ENCODE peak calls at places on chromosomes 3 and 15, in five cellular contexts. Y, K, E, H and A are unnamed samples.

GRCh38 chr3:193737191-193737751 is 144.3 kb downstream of the OPA1 start:
- DNase-seq in Y (no peak), K (no peak), E (peak; percentile 82), H (no peak), A (no peak)

GRCh38 chr3:194262345-194263305 is 88.5 kb downstream of the CPN2 start:
- DNase-seq in Y (no peak), K (no peak), E (no peak), H (no peak), A (no peak)

GRCh38 chr3:136772709-136773108 is 20.5 kb upstream of the STAG1 start:
- DNase-seq in Y (no peak), K (no peak), E (no peak), H (no peak), A (no peak)

GRCh38 chr3:48826451-48826850 is 21.2 kb downstream of the PRKAR2A start:
- DNase-seq in Y (no peak), K (no peak), E (no peak), H (no peak), A (peak; percentile 88)

GRCh38 chr3:128076783-128077624 is 24.8 kb downstream of the SEC61A1 start:
- DNase-seq in Y (no peak), K (no peak), E (no peak), H (peak; percentile 71), A (no peak)

GRCh38 chr3:156593814-156594213 is 38.9 kb upstream of the SSR3 start:
- DNase-seq in Y (no peak), K (no peak), E (no peak), H (no peak), A (no peak)

GRCh38 chr3:194397757-194398312 is 1.2 kb downstream of the GP5 start:
- DNase-seq in Y (no peak), K (no peak), E (no peak), H (no peak), A (no peak)

GRCh38 chr3:5022966-5023776 is 43.9 kb downstream of the BHLHE40 start:
- DNase-seq in Y (no peak), K (no peak), E (no peak), H (no peak), A (peak; percentile 92)

GRCh38 chr3:111902534-111902933 is 43.5 kb downstream of the PHLDB2 start:
- DNase-seq in Y (no peak), K (no peak), E (no peak), H (no peak), A (no peak)

GRCh38 chr3:194081826-194082225 is 54.1 kb upstream of the HES1 start:
- DNase-seq in Y (no peak), K (no peak), E (no peak), H (no peak), A (no peak)

GRCh38 chr3:12148183-12148940 is 10.3 kb downstream of the TIMP4 start:
- DNase-seq in Y (no peak), K (no peak), E (no peak), H (no peak), A (no peak)

GRCh38 chr15:101028772-101029438 is 109.7 kb downstream of the LRRK1 start:
- DNase-seq in Y (no peak), K (no peak), E (no peak), H (no peak), A (no peak)

GRCh38 chr3:23455084-23455483 is 252.0 kb downstream of the UBE2E2 start:
- DNase-seq in Y (no peak), K (no peak), E (no peak), H (no peak), A (peak; percentile 16)

GRCh38 chr3:128066111-128066510 is 13.9 kb downstream of the SEC61A1 start:
- DNase-seq in Y (no peak), K (no peak), E (no peak), H (no peak), A (no peak)

GRCh38 chr3:42635111-42635510 is 18.4 kb upstream of the ZBTB47 start:
- DNase-seq in Y (no peak), K (no peak), E (no peak), H (no peak), A (no peak)

GRCh38 chr3:71602256-71602655 is 18.7 kb upstream of the FOXP1 start:
- DNase-seq in Y (no peak), K (no peak), E (no peak), H (no peak), A (no peak)

GRCh38 chr3:56839784-56840724 is 38.3 kb upstream of the ARHGEF3 start:
- DNase-seq in Y (no peak), K (no peak), E (no peak), H (no peak), A (no peak)

GRCh38 chr3:124248471-124249028 is 256.6 kb upstream of the ROPN1 start:
- DNase-seq in Y (no peak), K (no peak), E (no peak), H (no peak), A (peak; percentile 76)

GRCh38 chr3:99498544-99499234 is 139.7 kb upstream of the COL8A1 start:
- DNase-seq in Y (no peak), K (no peak), E (no peak), H (no peak), A (no peak)

GRCh38 chr3:167151671-167152070 is 228.4 kb downstream of the ZBBX start:
- DNase-seq in Y (no peak), K (no peak), E (peak; percentile 55), H (no peak), A (no peak)

GRCh38 chr15:63553388-63553791 is 43.8 kb upstream of the FBXL22 start:
- DNase-seq in Y (no peak), K (no peak), E (peak; percentile 47), H (no peak), A (peak; percentile 61)

GRCh38 chr3:154931484-154931883 is 148.6 kb upstream of the MME start:
- DNase-seq in Y (no peak), K (no peak), E (no peak), H (no peak), A (no peak)

GRCh38 chr3:69675773-69676660 is 63.2 kb upstream of the MITF start:
- DNase-seq in Y (no peak), K (no peak), E (peak; percentile 44), H (no peak), A (no peak)

GRCh38 chr3:107367353-107367752 is 9.9 kb upstream of the CCDC54 start:
- DNase-seq in Y (no peak), K (peak; percentile 21), E (no peak), H (no peak), A (peak; percentile 40)

GRCh38 chr15:94168250-94168649 is 63.1 kb upstream of the MCTP2 start:
- DNase-seq in Y (no peak), K (no peak), E (no peak), H (no peak), A (no peak)

GRCh38 chr3:12470111-12470510 is 14.2 kb upstream of the TSEN2 start:
- DNase-seq in Y (no peak), K (no peak), E (no peak), H (no peak), A (peak; percentile 50)

GRCh38 chr15:85002517-85002916 is 20.9 kb downstream of the PDE8A start:
- DNase-seq in Y (no peak), K (no peak), E (no peak), H (no peak), A (no peak)

GRCh38 chr15:48336940-48337339 is 5.7 kb downstream of the DUT start:
- DNase-seq in Y (no peak), K (no peak), E (peak; percentile 11), H (no peak), A (no peak)

GRCh38 chr3:195204360-195205166 is 66.4 kb downstream of the XXYLT1 start:
- DNase-seq in Y (no peak), K (peak; percentile 32), E (peak; percentile 69), H (no peak), A (no peak)

GRCh38 chr3:23761440-23761896 is 44.3 kb upstream of the UBE2E1 start:
- DNase-seq in Y (no peak), K (peak; percentile 37), E (no peak), H (no peak), A (peak; percentile 53)

GRCh38 chr3:15964605-15965061 is 166.9 kb upstream of the ANKRD28 start:
- DNase-seq in Y (no peak), K (no peak), E (no peak), H (no peak), A (peak; percentile 32)

GRCh38 chr3:87674397-87675161 is 384.2 kb downstream of the CGGBP1 start:
- DNase-seq in Y (peak; percentile 38), K (peak; percentile 22), E (no peak), H (no peak), A (no peak)

GRCh38 chr3:61663728-61664492 is 102.5 kb downstream of the PTPRG start:
- DNase-seq in Y (no peak), K (no peak), E (no peak), H (no peak), A (peak; percentile 67)

GRCh38 chr3:21042184-21042583 is 708.8 kb downstream of the ZNF385D start:
- DNase-seq in Y (no peak), K (no peak), E (no peak), H (no peak), A (no peak)

GRCh38 chr3:172148702-172149565 is 109.6 kb downstream of the FNDC3B start:
- DNase-seq in Y (no peak), K (no peak), E (no peak), H (no peak), A (no peak)

GRCh38 chr3:24145981-24146822 is 201.1 kb downstream of the NR1D2 start:
- DNase-seq in Y (no peak), K (no peak), E (no peak), H (no peak), A (peak; percentile 63)

GRCh38 chr3:136193273-136194043 is 2.7 kb downstream of the MSL2 start:
- DNase-seq in Y (no peak), K (peak; percentile 54), E (no peak), H (no peak), A (no peak)